ENCODE peak calls at places on chromosomes 7 and 10, in seven cellular contexts. F, O, A, S, N, L and T are unnamed samples.

GRCh38 chr7:151389096-151389767 is 20.6 kb downstream of the WDR86 start:
- DNase-seq in F (no peak), N (no peak), A (no peak), L (no peak), O (no peak), S (no peak), T (no peak)

GRCh38 chr7:47218378-47219176 is 363.3 kb downstream of the TNS3 start:
- DNase-seq in F (no peak), S (no peak), N (peak), A (no peak), O (peak), L (no peak), T (peak)

GRCh38 chr7:112211348-112211907 is 4.9 kb downstream of the ZNF277 start:
- DNase-seq in O (peak), L (no peak), A (peak), S (no peak), N (no peak), F (peak), T (no peak)

GRCh38 chr7:117075934-117076333 is 122.6 kb downstream of the ST7 start:
- DNase-seq in N (no peak), S (no peak), F (no peak), O (no peak), L (no peak), A (no peak), T (no peak)

GRCh38 chr10:110706690-110707098 is 62.6 kb downstream of the RBM20 start:
- DNase-seq in N (peak), S (no peak), O (peak), F (no peak), A (peak), L (no peak), T (peak)

GRCh38 chr10:67914777-67915340 is 30.4 kb downstream of the SIRT1 start:
- DNase-seq in O (no peak), N (no peak), F (no peak), S (no peak), L (no peak), A (no peak), T (no peak)

GRCh38 chr7:28144266-28144665 is 36.3 kb downstream of the JAZF1 start:
- DNase-seq in A (no peak), L (no peak), S (no peak), N (no peak), F (no peak), O (no peak), T (no peak)

GRCh38 chr10:131092876-131093275 is 218.6 kb downstream of the TCERG1L start:
- DNase-seq in A (no peak), L (no peak), N (no peak), S (no peak), F (no peak), O (no peak), T (no peak)

GRCh38 chr10:71090801-71091200 is 121.6 kb upstream of the UNC5B start:
- DNase-seq in F (no peak), O (no peak), S (no peak), N (no peak), L (no peak), A (no peak), T (no peak)

GRCh38 chr10:3963191-3963673 is 178.2 kb upstream of the KLF6 start:
- DNase-seq in F (peak), N (no peak), L (no peak), S (no peak), A (peak), O (no peak), T (no peak)

GRCh38 chr7:28726563-28726962 is 231.6 kb downstream of the TRIL start:
- DNase-seq in O (no peak), N (no peak), A (no peak), L (no peak), F (no peak), S (no peak), T (no peak)

GRCh38 chr10:61000769-61001730 is 57.1 kb upstream of the RHOBTB1 start:
- DNase-seq in L (no peak), S (no peak), F (peak), N (no peak), A (peak), O (peak), T (no peak)

GRCh38 chr10:50381637-50382036 is 130.3 kb upstream of the ASAH2 start:
- DNase-seq in N (no peak), F (no peak), L (no peak), A (no peak), S (no peak), O (peak), T (no peak)

GRCh38 chr7:82067628-82068264 is 297.9 kb upstream of the HGF start:
- DNase-seq in S (no peak), A (no peak), N (no peak), O (no peak), L (no peak), F (no peak), T (no peak)

GRCh38 chr7:659996-660395 is 66.5 kb upstream of the DNAAF5 start:
- DNase-seq in A (no peak), F (no peak), O (no peak), N (no peak), S (no peak), L (no peak), T (no peak)

GRCh38 chr7:117020605-117021002 is 67.3 kb downstream of the ST7 start:
- DNase-seq in L (no peak), F (no peak), S (no peak), N (no peak), A (no peak), O (no peak), T (no peak)

GRCh38 chr10:76082232-76082631 is 650.8 kb downstream of the LRMDA start:
- DNase-seq in F (peak), N (no peak), O (no peak), S (no peak), L (no peak), A (peak), T (no peak)

GRCh38 chr10:96578022-96578421 is 8.8 kb downstream of the TM9SF3 start:
- DNase-seq in N (no peak), O (no peak), F (no peak), L (no peak), A (no peak), S (no peak), T (no peak)

GRCh38 chr10:79241990-79242619 is 105.2 kb upstream of the PPIF start:
- DNase-seq in A (peak), L (peak), O (peak), F (peak), S (no peak), N (no peak), T (no peak)

GRCh38 chr7:142770720-142771352 is at the start of gene PRSS2:
- DNase-seq in F (no peak), N (no peak), O (no peak), S (no peak), L (no peak), A (no peak), T (no peak)

GRCh38 chr7:50812847-50813475 is 30.3 kb upstream of the GRB10 start:
- DNase-seq in F (peak), N (peak), A (peak), L (peak), O (peak), S (peak), T (no peak)

GRCh38 chr7:5450549-5451327 is 27.1 kb upstream of the TNRC18 start:
- DNase-seq in O (peak), A (peak), L (peak), S (no peak), N (no peak), F (peak), T (no peak)

GRCh38 chr10:77069020-77069419 is 568.6 kb downstream of the KCNMA1 start:
- DNase-seq in S (no peak), O (no peak), N (no peak), A (no peak), F (peak), L (no peak), T (no peak)

GRCh38 chr10:10886861-10887539 is 130.7 kb upstream of the CELF2 start:
- DNase-seq in F (no peak), S (no peak), L (no peak), N (no peak), O (peak), A (no peak), T (no peak)

GRCh38 chr10:103619424-103620356 is 126.2 kb downstream of the NEURL1 start:
- DNase-seq in L (no peak), O (no peak), N (no peak), A (no peak), S (no peak), F (no peak), T (no peak)

GRCh38 chr10:112950714-112951348 is 784 bp downstream of the TCF7L2 start:
- DNase-seq in L (peak), S (no peak), F (peak), O (peak), N (no peak), A (peak), T (no peak)

GRCh38 chr7:29177963-29178612 is 16.5 kb upstream of the CHN2 start:
- DNase-seq in A (peak), L (no peak), S (no peak), F (peak), O (peak), N (no peak), T (no peak)

GRCh38 chr10:125026036-125026931 is 84.4 kb downstream of the ZRANB1 start:
- DNase-seq in N (no peak), S (no peak), F (no peak), L (no peak), A (no peak), O (no peak), T (no peak)

GRCh38 chr10:4033341-4033896 is 248.4 kb upstream of the KLF6 start:
- DNase-seq in L (no peak), F (no peak), S (no peak), A (no peak), N (no peak), O (no peak), T (no peak)

GRCh38 chr10:76432274-76433012 is 1001.0 kb downstream of the LRMDA start:
- DNase-seq in F (peak), O (peak), N (no peak), A (peak), L (peak), S (no peak), T (peak)

GRCh38 chr7:20033621-20034200 is 183.5 kb downstream of the MACC1 start:
- DNase-seq in O (peak), L (no peak), F (peak), S (peak), N (peak), A (peak), T (no peak)

GRCh38 chr7:30789334-30789711 is 18.1 kb downstream of the MINDY4 start:
- DNase-seq in A (peak), S (no peak), O (peak), F (peak), N (peak), L (no peak), T (no peak)

GRCh38 chr10:13475124-13475523 is 53.7 kb downstream of the BEND7 start:
- DNase-seq in S (no peak), O (no peak), A (peak), L (no peak), F (peak), N (no peak), T (no peak)

GRCh38 chr7:43834463-43835251 is 34.7 kb downstream of the MRPS24 start:
- DNase-seq in N (no peak), A (peak), F (peak), O (peak), L (no peak), S (no peak), T (no peak)

GRCh38 chr7:16626388-16626787 is 19.2 kb downstream of the ANKMY2 start:
- DNase-seq in S (no peak), F (no peak), N (no peak), O (no peak), L (no peak), A (no peak), T (no peak)

GRCh38 chr7:113159746-113160339 is 41.5 kb upstream of the SMIM30 start:
- DNase-seq in F (peak), O (peak), N (peak), A (peak), L (no peak), S (peak), T (peak)

GRCh38 chr7:27140108-27140842 is 3.2 kb downstream of the HOXA5 start:
- DNase-seq in F (no peak), O (no peak), N (no peak), S (no peak), A (no peak), L (no peak), T (no peak)

GRCh38 chr7:27137603-27138410 is 5.7 kb downstream of the HOXA5 start:
- DNase-seq in O (no peak), N (no peak), A (no peak), L (no peak), F (no peak), S (no peak), T (no peak)

GRCh38 chr7:27141138-27141537 is 2.3 kb downstream of the HOXA5 start:
- DNase-seq in N (no peak), S (no peak), O (no peak), A (no peak), L (no peak), F (no peak), T (no peak)

GRCh38 chr7:27138987-27139334 is 4.5 kb downstream of the HOXA5 start:
- DNase-seq in N (no peak), L (no peak), S (no peak), O (no peak), A (no peak), F (no peak), T (no peak)

DNA sequence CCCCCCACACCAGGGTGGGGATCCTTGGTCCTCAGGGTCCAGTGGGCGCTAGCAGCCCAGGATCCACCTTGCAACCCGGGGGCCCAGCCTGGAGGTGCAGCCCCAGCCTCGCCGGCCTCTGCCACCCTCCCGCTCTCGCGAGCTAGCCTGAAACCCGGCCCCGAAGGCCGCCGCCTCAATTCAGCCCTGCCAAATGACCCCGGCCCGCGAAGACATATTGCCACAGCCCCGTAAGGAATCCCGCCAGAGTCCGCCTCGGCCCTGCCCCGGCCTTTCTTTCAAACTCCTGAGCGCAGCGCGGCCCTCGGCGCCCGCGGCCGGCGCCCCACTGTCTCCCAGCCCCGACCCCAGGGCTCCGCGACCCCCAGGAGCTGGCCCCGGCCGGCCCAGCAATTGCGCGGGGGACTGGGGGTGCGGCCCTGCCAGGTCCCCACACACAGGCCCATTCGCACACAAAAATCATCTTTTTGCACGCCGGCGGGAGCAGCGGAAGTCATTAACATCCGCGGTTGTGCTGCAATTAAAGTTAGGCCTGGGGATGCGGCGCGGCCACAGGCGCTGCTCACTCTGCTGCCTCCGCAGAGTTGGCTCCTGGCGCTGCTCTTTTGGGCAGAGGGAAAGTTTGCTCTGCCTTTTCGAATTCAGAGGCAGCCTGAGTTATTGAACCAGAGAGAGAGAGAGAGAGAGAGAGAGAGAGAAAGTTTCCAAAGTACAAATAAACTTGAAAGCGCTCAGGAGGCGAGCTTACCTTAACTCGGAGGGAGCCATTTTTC is 4.0 kb downstream of the HOXA5 start:
- DNase-seq in L (no peak), F (no peak), O (no peak), S (no peak), N (no peak), A (no peak), T (no peak)
- H3K4me3 ChIP-seq in L (peak), F (no peak), O (peak), S (no peak), N (no peak), A (no peak), T (no peak)

GRCh38 chr7:158284617-158285382 is 302.8 kb downstream of the PTPRN2 start:
- DNase-seq in N (no peak), S (no peak), O (no peak), A (no peak), F (no peak), L (no peak), T (no peak)
- TF ChIP-seq CTCF in N (no peak), S (no peak), O (no peak), A (no peak), F (no peak), L (no peak), T (no peak)

DNA sequence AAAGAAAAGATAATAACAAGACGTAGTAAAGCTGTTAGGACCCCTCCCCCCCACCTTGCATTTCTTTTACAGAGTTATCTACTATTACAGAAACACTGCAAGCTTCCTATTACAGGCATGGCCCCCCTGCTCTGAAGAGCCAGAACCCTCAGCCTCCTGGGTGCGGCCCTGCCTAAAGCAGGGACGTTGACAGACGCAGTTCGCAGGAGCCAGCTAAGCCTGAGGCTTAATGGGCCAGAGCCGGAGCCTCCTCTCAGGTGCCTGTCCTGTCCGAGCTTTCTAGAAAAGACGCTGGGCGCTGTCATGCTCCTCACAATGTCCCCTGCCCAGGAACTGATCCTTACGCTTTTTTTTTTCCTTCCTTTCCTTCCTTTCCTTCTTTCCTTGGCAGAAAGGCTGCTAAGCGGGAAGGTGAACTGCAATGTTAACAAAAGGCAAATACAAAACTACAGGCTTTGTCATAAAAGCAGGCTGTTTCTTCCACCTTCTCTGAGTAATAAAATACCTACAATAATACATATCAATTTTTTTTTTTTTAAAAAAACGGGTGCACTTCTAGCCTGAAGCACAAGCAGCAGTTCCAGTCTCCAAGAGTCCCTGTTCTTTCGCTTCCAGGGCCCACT is 11.4 kb downstream of the MNX1 start:
- DNase-seq in S (no peak), F (no peak), L (no peak), A (no peak), O (no peak), N (no peak), T (no peak)
- H3K4me3 ChIP-seq in S (peak), F (no peak), L (no peak), A (peak), O (peak), N (no peak), T (peak)

DNA sequence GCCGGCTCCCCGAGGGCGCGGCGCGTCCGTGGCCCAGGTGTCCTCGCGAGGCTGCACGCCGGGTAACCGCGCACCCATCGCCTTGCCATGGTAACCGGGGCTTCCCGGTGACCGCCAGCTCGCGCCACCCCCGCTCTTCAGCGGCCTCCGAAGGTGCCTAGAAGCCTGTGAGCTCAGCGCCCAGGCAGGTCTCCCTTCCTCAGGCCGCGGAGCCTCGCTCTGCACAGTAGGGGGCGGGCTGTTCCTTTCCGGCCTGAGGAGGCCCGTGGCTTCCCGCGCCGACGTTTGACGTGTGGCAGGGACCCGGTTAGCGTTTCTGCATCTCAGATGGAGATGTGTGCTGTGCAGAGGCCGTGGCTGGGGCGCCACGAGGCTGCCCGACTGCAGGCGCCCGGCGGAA is 117.1 kb downstream of the DYNC2I1 start:
- DNase-seq in F (no peak), O (peak), L (no peak), A (peak), S (no peak), N (no peak), T (no peak)
- TF ChIP-seq CTCF in F (no peak), O (peak), L (no peak), A (peak), S (no peak), N (no peak), T (no peak)

GRCh38 chr7:4416436-4417092 is 265.5 kb upstream of the FOXK1 start:
- DNase-seq in A (no peak), O (no peak), F (peak), N (no peak), S (no peak), L (no peak), T (no peak)
- H3K4me3 ChIP-seq in A (peak), O (no peak), F (no peak), N (no peak), S (peak), L (no peak), T (peak)

DNA sequence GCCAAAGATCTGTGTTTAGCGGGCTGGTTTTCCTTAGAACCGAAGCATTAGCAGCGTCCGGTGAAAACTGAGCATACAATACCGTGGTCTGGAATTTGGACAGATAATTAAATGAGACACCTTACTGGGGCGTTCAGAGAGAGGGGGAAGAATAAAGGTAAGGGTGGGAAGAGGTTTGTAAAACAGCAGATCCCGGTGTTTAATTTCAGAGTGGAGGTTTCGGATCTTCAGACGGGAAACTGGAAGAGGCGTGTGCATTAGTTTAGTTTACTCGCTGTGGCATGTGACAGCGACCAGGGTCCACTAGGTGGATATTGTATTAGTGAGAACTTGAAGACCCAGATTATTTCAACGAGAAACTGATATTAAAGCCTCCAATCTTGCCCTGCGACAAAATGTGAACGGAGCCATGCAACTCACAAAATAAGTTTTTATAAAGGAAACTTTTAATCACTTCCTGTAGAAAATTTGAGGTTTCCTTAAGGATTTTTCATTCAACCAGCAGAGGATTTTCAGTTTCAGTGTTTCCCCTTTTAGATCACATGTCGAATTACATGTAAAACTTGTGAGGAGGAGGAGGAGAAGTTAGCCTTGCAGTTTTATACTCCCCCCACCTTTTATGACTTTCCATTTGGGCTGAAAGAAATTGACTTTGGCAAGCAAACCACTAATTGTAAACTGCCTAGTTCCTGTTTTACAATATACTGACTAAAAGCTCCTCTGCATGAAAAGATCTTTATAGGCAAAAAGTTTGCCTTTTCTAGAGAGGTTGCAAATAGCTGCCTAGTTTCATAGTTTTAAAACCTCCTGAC is 2.8 kb downstream of the BAMBI start:
- DNase-seq in A (peak), O (peak), S (no peak), F (no peak), N (peak), L (no peak), T (no peak)
- TF ChIP-seq CTCF in A (peak), O (peak), S (peak), F (peak), N (peak), L (no peak), T (peak)